ENCODE peak calls at places on chromosomes 6 and 20, in seven cellular contexts. One of them, this sample, is unnamed. For H3K36me3, the result is how much of the 10 kb centered on the place peaks cover.

GRCh38 chr6:31907158-31907813 is 5.4 kb upstream of the ZBTB12 start:
- DNase-seq in Panc1: no peak
- DNase-seq in left ventricle myocardium inferior: no peak
- DNase-seq in heart right ventricle: no peak
- DNase-seq in adrenal gland: peak
- DNase-seq in neural progenitor cell: peak
- DNase-seq in IMR-90: peak
- DNase-seq in this sample: peak

GRCh38 chr6:55445648-55446204 is 118.5 kb downstream of the GFRAL start:
- DNase-seq in Panc1: peak
- DNase-seq in neural progenitor cell: peak
- DNase-seq in adrenal gland: no peak
- DNase-seq in left ventricle myocardium inferior: no peak
- DNase-seq in heart right ventricle: no peak
- DNase-seq in IMR-90: peak
- DNase-seq in this sample: peak

GRCh38 chr6:330948-331347 is 38.7 kb downstream of the DUSP22 start:
- DNase-seq in adrenal gland: no peak
- DNase-seq in neural progenitor cell: no peak
- DNase-seq in Panc1: no peak
- DNase-seq in IMR-90: no peak
- DNase-seq in heart right ventricle: no peak
- DNase-seq in left ventricle myocardium inferior: no peak
- DNase-seq in this sample: no peak

GRCh38 chr6:3252369-3252768 is 6.4 kb upstream of the PSMG4 start:
- DNase-seq in neural progenitor cell: no peak
- DNase-seq in left ventricle myocardium inferior: no peak
- DNase-seq in heart right ventricle: no peak
- DNase-seq in Panc1: no peak
- DNase-seq in IMR-90: no peak
- DNase-seq in adrenal gland: no peak
- DNase-seq in this sample: no peak

GRCh38 chr6:138291036-138291848 is 73.0 kb upstream of the PBOV1 start:
- DNase-seq in heart right ventricle: no peak
- DNase-seq in Panc1: no peak
- DNase-seq in left ventricle myocardium inferior: no peak
- DNase-seq in neural progenitor cell: peak
- DNase-seq in adrenal gland: no peak
- DNase-seq in IMR-90: no peak
- DNase-seq in this sample: no peak

GRCh38 chr6:42316981-42317380 is 99.3 kb upstream of the MRPS10 start:
- DNase-seq in heart right ventricle: no peak
- DNase-seq in IMR-90: no peak
- DNase-seq in Panc1: no peak
- DNase-seq in left ventricle myocardium inferior: no peak
- DNase-seq in adrenal gland: no peak
- DNase-seq in neural progenitor cell: no peak
- DNase-seq in this sample: peak

GRCh38 chr20:39524371-39524911 is 562.3 kb downstream of the DHX35 start:
- DNase-seq in adrenal gland: peak
- DNase-seq in IMR-90: no peak
- DNase-seq in neural progenitor cell: no peak
- DNase-seq in heart right ventricle: no peak
- DNase-seq in left ventricle myocardium inferior: no peak
- DNase-seq in Panc1: no peak
- DNase-seq in this sample: no peak

GRCh38 chr6:32885698-32886286 is 31.8 kb downstream of the PSMB9 start:
- DNase-seq in adrenal gland: no peak
- DNase-seq in IMR-90: peak
- DNase-seq in left ventricle myocardium inferior: no peak
- DNase-seq in heart right ventricle: no peak
- DNase-seq in neural progenitor cell: peak
- DNase-seq in Panc1: no peak
- DNase-seq in this sample: peak

GRCh38 chr6:73653571-73654424 is at the start of gene SLC17A5:
- DNase-seq in Panc1: peak
- DNase-seq in IMR-90: peak
- DNase-seq in neural progenitor cell: peak
- DNase-seq in adrenal gland: peak
- DNase-seq in heart right ventricle: peak
- DNase-seq in left ventricle myocardium inferior: peak
- DNase-seq in this sample: peak

GRCh38 chr6:73655341-73655917 is 1.6 kb upstream of the SLC17A5 start:
- DNase-seq in adrenal gland: no peak
- DNase-seq in Panc1: no peak
- DNase-seq in heart right ventricle: no peak
- DNase-seq in neural progenitor cell: no peak
- DNase-seq in left ventricle myocardium inferior: no peak
- DNase-seq in IMR-90: no peak
- DNase-seq in this sample: no peak

GRCh38 chr6:73656501-73657145 is 2.8 kb upstream of the SLC17A5 start:
- DNase-seq in neural progenitor cell: no peak
- DNase-seq in Panc1: no peak
- DNase-seq in heart right ventricle: no peak
- DNase-seq in left ventricle myocardium inferior: no peak
- DNase-seq in IMR-90: no peak
- DNase-seq in adrenal gland: no peak
- DNase-seq in this sample: no peak

GRCh38 chr6:73649783-73650182 is 4.0 kb downstream of the SLC17A5 start:
- DNase-seq in IMR-90: no peak
- DNase-seq in left ventricle myocardium inferior: no peak
- DNase-seq in heart right ventricle: no peak
- DNase-seq in Panc1: no peak
- DNase-seq in neural progenitor cell: no peak
- DNase-seq in adrenal gland: no peak
- DNase-seq in this sample: no peak

GRCh38 chr6:73652637-73653570 is 888 bp downstream of the SLC17A5 start:
- DNase-seq in adrenal gland: peak
- DNase-seq in neural progenitor cell: peak
- DNase-seq in Panc1: peak
- DNase-seq in heart right ventricle: peak
- DNase-seq in IMR-90: peak
- DNase-seq in left ventricle myocardium inferior: peak
- DNase-seq in this sample: no peak
- TF ChIP-seq CTCF in adrenal gland: no peak
- TF ChIP-seq CTCF in neural progenitor cell: peak
- TF ChIP-seq CTCF in Panc1: peak
- TF ChIP-seq CTCF in heart right ventricle: peak
- TF ChIP-seq CTCF in IMR-90: peak
- TF ChIP-seq CTCF in left ventricle myocardium inferior: peak
- TF ChIP-seq CTCF in this sample: peak

GRCh38 chr6:167789358-167789757 is 37.4 kb upstream of the AFDN start:
- DNase-seq in adrenal gland: no peak
- DNase-seq in Panc1: no peak
- DNase-seq in left ventricle myocardium inferior: no peak
- DNase-seq in neural progenitor cell: peak
- DNase-seq in heart right ventricle: no peak
- DNase-seq in IMR-90: no peak
- DNase-seq in this sample: no peak

GRCh38 chr6:167791036-167791779 is 35.5 kb upstream of the AFDN start:
- DNase-seq in adrenal gland: no peak
- DNase-seq in heart right ventricle: no peak
- DNase-seq in IMR-90: no peak
- DNase-seq in Panc1: no peak
- DNase-seq in left ventricle myocardium inferior: no peak
- DNase-seq in neural progenitor cell: no peak
- DNase-seq in this sample: peak

GRCh38 chr6:167788531-167788903 is 38.2 kb upstream of the AFDN start:
- DNase-seq in neural progenitor cell: no peak
- DNase-seq in heart right ventricle: no peak
- DNase-seq in left ventricle myocardium inferior: no peak
- DNase-seq in adrenal gland: no peak
- DNase-seq in Panc1: no peak
- DNase-seq in IMR-90: no peak
- DNase-seq in this sample: no peak

GRCh38 chr6:167787896-167788530 is 38.7 kb upstream of the AFDN start:
- DNase-seq in heart right ventricle: no peak
- DNase-seq in left ventricle myocardium inferior: no peak
- DNase-seq in IMR-90: no peak
- DNase-seq in adrenal gland: no peak
- DNase-seq in Panc1: no peak
- DNase-seq in neural progenitor cell: no peak
- DNase-seq in this sample: no peak

DNA sequence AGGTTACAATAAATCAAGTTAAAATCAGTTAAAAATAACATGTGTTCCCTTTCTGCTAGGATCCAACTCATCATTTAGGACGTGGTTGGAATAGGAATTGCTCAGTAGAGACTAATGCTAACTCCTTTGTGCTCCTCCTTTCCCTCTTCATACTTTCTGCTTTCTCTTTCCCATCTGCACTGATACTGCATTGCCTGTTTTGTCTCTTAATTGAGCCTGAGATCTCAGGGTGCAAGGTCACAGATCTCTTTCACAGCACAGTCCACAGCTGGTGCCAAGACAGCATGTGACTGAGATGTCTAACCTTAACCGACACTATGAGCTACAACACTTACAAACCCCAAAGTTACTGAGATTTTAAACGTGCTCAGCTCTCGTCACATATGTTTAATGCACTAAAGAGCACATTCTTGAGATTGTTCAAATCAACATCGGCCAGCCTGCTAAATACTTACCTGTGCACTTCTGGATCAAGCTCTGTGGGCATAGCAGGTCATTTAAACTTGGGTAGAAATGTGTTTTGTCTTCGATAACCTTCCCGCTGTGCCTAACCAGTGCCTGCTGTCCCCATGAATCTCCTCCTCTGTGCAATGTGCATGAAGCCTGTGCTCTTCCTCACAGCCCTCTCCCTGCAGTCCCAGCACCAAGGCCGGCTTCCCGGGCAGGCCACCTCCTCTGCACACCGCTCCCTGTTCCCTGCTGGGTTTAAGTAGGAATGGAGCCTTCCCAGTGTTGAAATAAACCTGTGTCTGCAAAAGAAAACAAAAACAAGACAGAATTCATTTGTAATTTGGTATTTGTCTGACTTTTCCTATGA is 39.6 kb upstream of the AFDN start:
- DNase-seq in adrenal gland: no peak
- DNase-seq in left ventricle myocardium inferior: no peak
- DNase-seq in IMR-90: no peak
- DNase-seq in Panc1: no peak
- DNase-seq in heart right ventricle: no peak
- DNase-seq in neural progenitor cell: no peak
- DNase-seq in this sample: no peak
- H3K4me3 ChIP-seq in adrenal gland: no peak
- H3K4me3 ChIP-seq in left ventricle myocardium inferior: no peak
- H3K4me3 ChIP-seq in IMR-90: no peak
- H3K4me3 ChIP-seq in Panc1: no peak
- H3K4me3 ChIP-seq in heart right ventricle: no peak
- H3K4me3 ChIP-seq in neural progenitor cell: no peak
- H3K4me3 ChIP-seq in this sample: no peak

DNA sequence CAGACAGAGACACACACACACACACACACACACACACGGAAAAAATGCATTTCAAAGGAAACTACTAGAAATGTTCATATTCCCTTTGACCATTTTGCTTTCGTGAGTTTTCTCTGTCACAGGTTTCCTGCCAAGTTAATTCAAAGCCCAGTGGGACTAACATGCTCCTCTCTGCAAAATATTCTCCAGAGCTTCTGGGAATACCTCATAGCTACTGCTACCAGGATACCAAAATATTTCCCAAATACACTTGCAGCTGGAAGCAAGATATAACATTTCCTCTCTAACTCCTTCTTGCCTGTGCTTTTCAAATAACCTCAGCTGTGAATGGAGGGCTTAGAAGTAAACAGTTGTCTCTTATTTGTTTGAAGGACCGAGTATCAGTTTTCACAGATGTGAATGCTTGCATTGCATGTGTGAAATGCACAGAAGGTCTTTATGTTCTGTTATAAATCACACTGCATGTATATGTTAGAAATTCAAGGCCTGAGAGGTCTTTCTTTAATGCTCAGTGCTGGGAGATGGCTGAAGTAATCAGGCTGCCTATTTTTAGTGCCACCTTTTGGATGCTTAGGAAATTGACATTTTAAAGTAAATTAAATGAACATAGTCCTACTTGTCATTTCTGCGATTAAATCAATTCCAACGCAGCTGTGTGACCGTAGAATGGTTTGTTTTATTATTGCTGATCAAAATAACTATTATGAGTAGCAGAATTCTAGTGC is 8.7 kb upstream of the FAM209A start:
- DNase-seq in Panc1: no peak
- DNase-seq in adrenal gland: no peak
- DNase-seq in left ventricle myocardium inferior: no peak
- DNase-seq in heart right ventricle: no peak
- DNase-seq in IMR-90: peak
- DNase-seq in neural progenitor cell: no peak
- DNase-seq in this sample: no peak
- H3K36me3 ChIP-seq in Panc1: under half
- H3K36me3 ChIP-seq in adrenal gland: under half
- H3K36me3 ChIP-seq in left ventricle myocardium inferior: half or more
- H3K36me3 ChIP-seq in heart right ventricle: half or more
- H3K36me3 ChIP-seq in IMR-90: under half
- H3K36me3 ChIP-seq in neural progenitor cell: under half
- H3K36me3 ChIP-seq in this sample: under half

GRCh38 chr6:165677091-165677490 is 14.1 kb upstream of the PDE10A start:
- DNase-seq in adrenal gland: no peak
- DNase-seq in IMR-90: no peak
- DNase-seq in left ventricle myocardium inferior: no peak
- DNase-seq in Panc1: no peak
- DNase-seq in heart right ventricle: no peak
- DNase-seq in neural progenitor cell: no peak
- DNase-seq in this sample: no peak

GRCh38 chr6:165675120-165675519 is 12.1 kb upstream of the PDE10A start:
- DNase-seq in Panc1: no peak
- DNase-seq in heart right ventricle: no peak
- DNase-seq in left ventricle myocardium inferior: no peak
- DNase-seq in IMR-90: peak
- DNase-seq in neural progenitor cell: no peak
- DNase-seq in adrenal gland: no peak
- DNase-seq in this sample: no peak

GRCh38 chr6:165678429-165678828 is 15.4 kb upstream of the PDE10A start:
- DNase-seq in heart right ventricle: no peak
- DNase-seq in Panc1: no peak
- DNase-seq in adrenal gland: no peak
- DNase-seq in neural progenitor cell: no peak
- DNase-seq in IMR-90: no peak
- DNase-seq in left ventricle myocardium inferior: no peak
- DNase-seq in this sample: no peak

GRCh38 chr6:165674155-165675029 is 11.4 kb upstream of the PDE10A start:
- DNase-seq in heart right ventricle: no peak
- DNase-seq in IMR-90: no peak
- DNase-seq in neural progenitor cell: no peak
- DNase-seq in adrenal gland: no peak
- DNase-seq in Panc1: no peak
- DNase-seq in left ventricle myocardium inferior: no peak
- DNase-seq in this sample: no peak

DNA sequence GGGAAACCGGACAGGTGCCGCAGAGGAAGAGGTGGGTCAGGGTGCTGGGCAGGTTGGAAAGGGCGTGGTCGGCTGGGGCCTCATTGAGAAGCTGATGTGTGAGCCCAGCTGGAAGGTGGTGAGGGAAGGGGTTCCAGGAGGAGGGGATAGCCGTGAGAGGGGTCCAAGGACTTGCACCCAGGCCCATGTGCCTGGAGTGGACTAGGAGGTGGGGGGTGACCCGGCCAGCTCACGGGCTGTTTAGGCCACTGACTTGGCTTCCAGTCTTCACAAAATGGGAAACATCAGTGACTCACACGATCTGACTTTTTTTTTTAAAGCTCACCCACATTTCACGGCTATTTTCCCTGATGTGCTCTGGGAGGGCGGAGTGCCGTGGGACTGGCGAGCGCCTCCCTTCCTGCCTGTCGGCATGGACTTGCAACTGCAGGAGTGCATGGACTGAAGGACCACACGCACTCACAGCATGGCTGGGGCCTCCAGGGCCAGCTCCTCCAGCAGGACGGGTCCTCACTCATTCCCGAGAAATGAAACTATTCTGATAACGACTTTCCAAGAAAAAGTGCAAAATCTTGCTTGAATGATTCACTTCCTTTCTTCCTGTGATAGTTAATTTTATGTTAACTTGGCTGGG is 13.5 kb upstream of the PDE10A start:
- DNase-seq in adrenal gland: no peak
- DNase-seq in Panc1: no peak
- DNase-seq in IMR-90: peak
- DNase-seq in neural progenitor cell: no peak
- DNase-seq in left ventricle myocardium inferior: peak
- DNase-seq in heart right ventricle: peak
- DNase-seq in this sample: no peak
- TF ChIP-seq CTCF in adrenal gland: no peak
- TF ChIP-seq CTCF in Panc1: no peak
- TF ChIP-seq CTCF in IMR-90: no peak
- TF ChIP-seq CTCF in neural progenitor cell: no peak
- TF ChIP-seq CTCF in left ventricle myocardium inferior: peak
- TF ChIP-seq CTCF in heart right ventricle: peak
- TF ChIP-seq CTCF in this sample: no peak

This sample was measured in kidney epithelial cell.